ENCODE peak calls at places on chromosomes 1 and 21, in eight cellular contexts. N is H4; K is right cardiac atrium; L is NCI-H1105; X is retinal pigment epithelial cell; O is GM23248; C is brain microvascular endothelial cell; P is activated CD4-positive, alpha-beta T cell treated with anti-CD3 and anti-CD28 coated beads, Interleukin-2, amount 10 ng/mL, durations not matched to agents 7 days and 5 days. A is an unnamed sample.

GRCh38 chr1:21200767-21201166 is 24.1 kb upstream of the EIF4G3 start:
- DNase-seq in N (no peak), O (peak; percentile 79), P (no peak), K (no peak), L (no peak), C (peak; percentile 52), X (no peak), A (no peak)

GRCh38 chr1:223717695-223718363 is 5.5 kb downstream of the CAPN2 start:
- DNase-seq in X (no peak), P (no peak), C (no peak), K (no peak), N (no peak), O (peak; percentile 59), L (no peak), A (no peak)

GRCh38 chr1:24915819-24916602 is 14.1 kb downstream of the RUNX3 start:
- DNase-seq in N (no peak), K (no peak), P (no peak), C (no peak), L (no peak), O (no peak), X (no peak), A (no peak)

GRCh38 chr1:174659823-174660222 is 212.1 kb downstream of the GPR52 start:
- DNase-seq in O (peak; percentile 32), C (peak; percentile 78), P (no peak), K (no peak), N (no peak), L (no peak), X (no peak), A (no peak)

GRCh38 chr1:207959141-207959825 is 48.4 kb upstream of the CD34 start:
- DNase-seq in X (no peak), K (peak; percentile 97), P (no peak), N (no peak), L (no peak), C (peak; percentile 14), O (peak; percentile 80), A (peak; percentile 82)

GRCh38 chr1:93716974-93717373 is 35.3 kb upstream of the BCAR3 start:
- DNase-seq in X (no peak), L (no peak), C (peak; percentile 39), P (peak; percentile 47), K (no peak), N (peak; percentile 21), O (peak; percentile 45), A (no peak)

GRCh38 chr21:17597680-17598079 is 15.0 kb downstream of the BTG3 start:
- DNase-seq in K (no peak), O (no peak), P (no peak), C (no peak), N (no peak), L (no peak), X (no peak), A (no peak)

GRCh38 chr1:27785763-27786162 is 12.7 kb downstream of the STX12 start:
- DNase-seq in N (no peak), C (peak; percentile 26), O (peak; percentile 72), X (peak; percentile 8), P (no peak), K (no peak), L (no peak), A (no peak)

GRCh38 chr21:14613496-14613895 is 67.4 kb upstream of the SAMSN1 start:
- DNase-seq in L (no peak), K (no peak), P (no peak), C (no peak), O (no peak), X (no peak), N (no peak), A (no peak)

GRCh38 chr1:205813755-205814058 is 709 bp upstream of the SLC41A1 start:
- DNase-seq in C (no peak), X (no peak), K (no peak), P (no peak), O (no peak), L (peak; percentile 31), N (no peak), A (no peak)

GRCh38 chr1:232589809-232590741 is 39.9 kb downstream of the SIPA1L2 start:
- DNase-seq in N (no peak), L (no peak), O (peak; percentile 38), P (no peak), K (no peak), C (no peak), X (no peak), A (no peak)

GRCh38 chr1:84883286-84883685 is 9.7 kb downstream of the LPAR3 start:
- DNase-seq in K (no peak), L (no peak), O (peak; percentile 63), N (no peak), X (no peak), C (no peak), P (no peak), A (no peak)

GRCh38 chr1:96966536-96967138 is 245.1 kb downstream of the PTBP2 start:
- DNase-seq in N (peak; percentile 30), K (peak; percentile 77), C (peak; percentile 87), O (peak; percentile 64), L (peak; percentile 66), P (peak; percentile 76), X (no peak), A (no peak)

GRCh38 chr1:246492611-246493245 is 14.4 kb downstream of the SMYD3 start:
- DNase-seq in C (peak; percentile 65), K (peak; percentile 83), N (peak; percentile 70), L (peak; percentile 24), O (peak; percentile 89), P (peak; percentile 51), X (peak; percentile 46), A (no peak)

GRCh38 chr1:218898921-218899320 is 274.8 kb upstream of the LYPLAL1 start:
- DNase-seq in K (no peak), O (no peak), N (no peak), X (no peak), P (no peak), L (no peak), C (no peak), A (no peak)